ENCODE peak calls at places on chromosomes 16 and 17, in four cellular contexts. A is HAP-1, I is cardiac muscle cell, D is tibial nerve. G is an unnamed sample.

GRCh38 chr17:5888811-5889210 is 181.4 kb upstream of the WSCD1 start:
- DNase-seq in A (no peak), D (no peak), I (no peak), G (no peak)

GRCh38 chr16:88647178-88648070 is 3.4 kb downstream of the CYBA start:
- DNase-seq in D (no peak), I (no peak), A (no peak), G (no peak)

GRCh38 chr17:50100480-50100883 is 5.3 kb downstream of the PDK2 start:
- DNase-seq in I (no peak), A (no peak), D (no peak), G (no peak)

GRCh38 chr17:6608321-6608720 is 32.2 kb downstream of the KIAA0753 start:
- DNase-seq in I (no peak), D (no peak), A (no peak), G (no peak)

GRCh38 chr16:47574091-47575054 is 113.2 kb downstream of the PHKB start:
- DNase-seq in A (peak; percentile 16), D (no peak), I (peak; percentile 68), G (no peak)

GRCh38 chr17:64448665-64449512 is at the start of gene MILR1:
- DNase-seq in A (no peak), I (peak; percentile 97), D (peak; percentile 58), G (peak; percentile 66)

GRCh38 chr16:22323173-22323997 is 26.2 kb downstream of the POLR3E start:
- DNase-seq in D (no peak), I (no peak), A (no peak), G (no peak)

GRCh38 chr17:4249452-4250029 is 14.2 kb downstream of the ANKFY1 start:
- DNase-seq in D (no peak), I (peak; percentile 67), A (peak; percentile 32), G (no peak)

GRCh38 chr17:62126292-62126691 is 61.2 kb upstream of the MED13 start:
- DNase-seq in D (no peak), I (no peak), A (no peak), G (no peak)

GRCh38 chr16:68069511-68070248 is 15.5 kb upstream of the NFATC3 start:
- DNase-seq in A (no peak), I (no peak), D (no peak), G (no peak)

GRCh38 chr17:77802811-77803220 is 155.7 kb upstream of the TNRC6C start:
- DNase-seq in I (peak; percentile 61), D (no peak), A (peak; percentile 57), G (peak; percentile 39)

GRCh38 chr17:43171761-43172487 is 910 bp downstream of the NBR1 start:
- DNase-seq in A (peak; percentile 25), I (peak; percentile 96), D (peak; percentile 68), G (peak; percentile 61)

GRCh38 chr17:39791296-39791992 is 53.7 kb downstream of the GRB7 start:
- DNase-seq in D (no peak), I (no peak), A (no peak), G (no peak)

GRCh38 chr17:75110307-75110937 is 653 bp downstream of the ARMC7 start:
- DNase-seq in D (no peak), A (peak; percentile 53), I (no peak), G (no peak)

GRCh38 chr17:8674344-8675305 is 44.1 kb upstream of the MYH10 start:
- DNase-seq in I (peak; percentile 81), A (no peak), D (no peak), G (peak; percentile 61)

GRCh38 chr17:81509048-81509686 is 3.4 kb downstream of the ACTG1 start:
- DNase-seq in A (peak; percentile 54), I (peak; percentile 59), D (no peak), G (no peak)

GRCh38 chr17:74561580-74561979 is 5.7 kb downstream of the CD300H start:
- DNase-seq in I (no peak), A (no peak), D (no peak), G (no peak)

GRCh38 chr17:3641717-3642486 is 5.3 kb downstream of the CTNS start:
- DNase-seq in A (no peak), D (no peak), I (peak; percentile 57), G (no peak)

GRCh38 chr16:450800-451512 is 25.5 kb downstream of the RAB11FIP3 start:
- DNase-seq in D (no peak), A (no peak), I (no peak), G (no peak)

GRCh38 chr16:49574826-49575225 is 201.2 kb downstream of the C16orf78 start:
- DNase-seq in D (no peak), A (no peak), I (no peak), G (no peak)

GRCh38 chr17:78759203-78759968 is 22.7 kb downstream of the CYTH1 start:
- DNase-seq in I (peak; percentile 95), D (no peak), A (peak; percentile 84), G (no peak)

GRCh38 chr16:2686912-2687507 is 4.7 kb downstream of the KCTD5 start:
- DNase-seq in D (no peak), I (no peak), A (no peak), G (peak; percentile 59)

GRCh38 chr16:73226675-73227074 is 178.7 kb upstream of the ZFHX3 start:
- DNase-seq in I (no peak), A (no peak), D (no peak), G (no peak)

GRCh38 chr17:35117984-35118383 is 1.7 kb downstream of the RAD51D start:
- DNase-seq in I (peak; percentile 36), A (peak; percentile 46), D (no peak), G (no peak)

GRCh38 chr16:52191533-52192134 is 355.3 kb downstream of the TOX3 start:
- DNase-seq in A (peak; percentile 83), D (peak; percentile 62), I (peak; percentile 73), G (peak; percentile 50)

GRCh38 chr17:37543527-37544122 is 53.9 kb downstream of the DUSP14 start:
- DNase-seq in I (no peak), A (no peak), D (no peak), G (no peak)
- H3K9me3 ChIP-seq in I (no peaks in the 10 kb centered on the region), A (no peaks in the 10 kb centered on the region), D (no peaks in the 10 kb centered on the region), G (no peaks in the 10 kb centered on the region)

GRCh38 chr17:48596735-48597491 is 3.3 kb upstream of the HOXB5 start:
- DNase-seq in I (no peak), D (no peak), A (no peak), G (no peak)
- H3K4me3 ChIP-seq in I (peak overlapping the region; percentile 25), D (peak overlapping the region; percentile 54), A (peak overlapping the region; percentile 39), G (peak overlapping the region; percentile 39)

GRCh38 chr17:19002191-19002590 is 2.4 kb downstream of the FAM83G start:
- DNase-seq in I (no peak), A (no peak), D (no peak), G (no peak)
- H3K9me3 ChIP-seq in I (no peaks in the 10 kb centered on the region), A (peaks cover 2% of the 10 kb centered on the region), D (no peaks in the 10 kb centered on the region), G (no peaks in the 10 kb centered on the region)

GRCh38 chr17:48603959-48604769 is 622 bp downstream of the HOXB6 start:
- DNase-seq in D (no peak), I (no peak), A (no peak), G (no peak)

GRCh38 chr17:48606892-48607241 is 2.1 kb upstream of the HOXB6 start:
- DNase-seq in A (no peak), I (no peak), D (no peak), G (no peak)

GRCh38 chr17:48604770-48605329 is at the start of gene HOXB6:
- DNase-seq in D (no peak), A (no peak), I (no peak), G (no peak)

GRCh38 chr17:48605409-48605864 is 651 bp upstream of the HOXB6 start:
- DNase-seq in I (no peak), A (no peak), D (no peak), G (no peak)

GRCh38 chr17:48605991-48606891 is 1.5 kb upstream of the HOXB6 start:
- DNase-seq in A (no peak), D (no peak), I (no peak), G (no peak)
- H3K4me3 ChIP-seq in A (no peak overlapping the region), D (no peak overlapping the region), I (no peak overlapping the region), G (no peak overlapping the region)

GRCh38 chr16:31764103-31764502 is 109.5 kb upstream of the ZNF267 start:
- DNase-seq in D (no peak), A (no peak), I (no peak), G (no peak)

DNA sequence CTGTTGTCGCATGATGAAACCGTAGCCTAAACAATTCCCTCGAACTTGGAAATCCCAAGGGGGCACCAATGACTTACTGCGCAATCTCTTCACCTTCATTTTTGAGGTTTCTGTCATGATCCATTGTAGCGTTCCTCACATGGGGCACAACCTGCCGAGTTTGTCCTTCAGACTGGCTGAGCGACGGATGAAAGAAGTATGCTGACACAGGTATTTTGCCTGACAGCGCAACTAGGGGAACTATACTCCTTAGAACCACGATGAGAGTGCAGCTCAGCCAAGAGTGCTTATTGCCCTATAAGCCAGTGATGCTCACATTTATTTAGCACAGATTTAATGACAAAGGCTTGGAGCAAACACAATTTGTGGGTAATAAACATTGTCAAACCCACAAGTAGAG is 106.3 kb upstream of the ZNF267 start:
- DNase-seq in D (no peak), A (no peak), I (no peak), G (no peak)
- H3K9me3 ChIP-seq in D (peaks cover 85% of the 10 kb centered on the region), A (peaks cover 9% of the 10 kb centered on the region), I (peaks cover 5% of the 10 kb centered on the region), G (peaks cover 16% of the 10 kb centered on the region)